ENCODE peak calls at places on chromosomes 2 and 18, in ten cellular contexts. T is amniotic stem cell; S is HFF-Myc; H is AG08396; M is HS-27A; B is SW 1271; N is activated CD4-positive, alpha-beta T cell treated with anti-CD3 and anti-CD28 coated beads for 36 hours; E is astrocyte of the spinal cord; G is effector memory CD8-positive, alpha-beta T cell; R is transverse colon. J is an unnamed sample.

GRCh38 chr2:32553829-32554432 is 73.9 kb upstream of the TTC27 start:
- DNase-seq in E (peak), G (no peak), H (peak), T (peak), R (no peak), S (peak), M (peak), N (no peak), B (peak), J (peak)

GRCh38 chr2:121721926-121722325 is 14.7 kb downstream of the NIFK start:
- DNase-seq in S (peak), M (peak), H (peak), G (no peak), T (peak), N (peak), R (no peak), E (peak), B (no peak), J (no peak)

GRCh38 chr2:26674771-26675170 is 17.8 kb upstream of the KCNK3 start:
- DNase-seq in R (no peak), E (no peak), N (no peak), T (no peak), B (no peak), S (no peak), M (no peak), H (no peak), G (no peak), J (no peak)

GRCh38 chr2:160574472-160575140 is 81.0 kb upstream of the RBMS1 start:
- DNase-seq in T (peak), S (peak), G (no peak), M (peak), B (no peak), R (no peak), H (peak), N (no peak), E (peak), J (no peak)

GRCh38 chr2:41791523-41791922 is 256.3 kb upstream of the PKDCC start:
- DNase-seq in N (peak), G (no peak), T (no peak), H (peak), B (no peak), E (peak), M (no peak), R (no peak), S (peak), J (peak)

GRCh38 chr18:54338230-54338629 is 19.4 kb downstream of the STARD6 start:
- DNase-seq in N (no peak), G (no peak), R (no peak), M (no peak), E (no peak), B (no peak), H (no peak), S (no peak), T (no peak), J (no peak)

GRCh38 chr2:223487447-223487846 is 114.7 kb downstream of the SCG2 start:
- DNase-seq in N (no peak), T (no peak), H (no peak), M (no peak), R (no peak), S (no peak), E (no peak), B (no peak), G (no peak), J (no peak)

GRCh38 chr2:169659314-169659713 is 34.9 kb downstream of the CFAP210 start:
- DNase-seq in S (no peak), G (no peak), N (no peak), T (no peak), M (no peak), R (no peak), E (no peak), H (no peak), B (no peak), J (no peak)

GRCh38 chr2:151987484-151987883 is 111.4 kb downstream of the CACNB4 start:
- DNase-seq in S (no peak), H (no peak), N (no peak), R (no peak), G (no peak), M (no peak), T (no peak), E (no peak), B (no peak), J (no peak)

GRCh38 chr2:31729442-31730092 is 148.8 kb upstream of the SRD5A2 start:
- DNase-seq in H (peak), E (no peak), R (no peak), M (no peak), G (no peak), N (no peak), T (no peak), S (peak), B (peak), J (no peak)

GRCh38 chr2:45826889-45827635 is 175.6 kb downstream of the PRKCE start:
- DNase-seq in E (peak), R (peak), B (no peak), M (no peak), S (peak), G (no peak), T (peak), N (no peak), H (peak), J (no peak)

GRCh38 chr2:209470466-209470865 is 46.6 kb downstream of the MAP2 start:
- DNase-seq in S (no peak), B (no peak), R (no peak), E (no peak), H (no peak), N (no peak), G (no peak), M (no peak), T (no peak), J (no peak)

GRCh38 chr2:59850554-59850953 is 702.9 kb downstream of the BCL11A start:
- DNase-seq in E (no peak), N (no peak), R (no peak), M (no peak), B (no peak), T (no peak), S (no peak), H (no peak), G (no peak), J (no peak)

GRCh38 chr2:239927424-239927981 is 97.6 kb downstream of the NDUFA10 start:
- DNase-seq in T (peak), E (peak), M (peak), B (peak), N (peak), R (no peak), S (peak), H (peak), G (peak), J (no peak)

J was measured in neuronal stem cell.